ENCODE peak calls at places on chromosome 9, in six cellular contexts. I is HCT116, V is fibroblast of lung, B is HepG2, U is fibroblast of the aortic adventitia, L is astrocyte of the spinal cord. W is an unnamed sample.

GRCh38 chr9:104977580-104977979 is 49.6 kb upstream of the ABCA1 start:
- DNase-seq in B (no peak), U (no peak), V (no peak), I (no peak), L (no peak), W (no peak)

GRCh38 chr9:109950710-109951443 is 170.9 kb downstream of the PALM2AKAP2 start:
- DNase-seq in U (no peak), I (no peak), B (peak), V (no peak), L (no peak), W (no peak)

GRCh38 chr9:74330487-74331214 is 166.5 kb upstream of the RORB start:
- DNase-seq in I (no peak), U (no peak), B (no peak), L (no peak), V (no peak), W (no peak)

GRCh38 chr9:126160067-126160853 is 166.4 kb upstream of the MVB12B start:
- DNase-seq in U (no peak), I (no peak), B (no peak), V (no peak), L (no peak), W (no peak)

GRCh38 chr9:127721391-127721821 is 5.5 kb downstream of the TTC16 start:
- DNase-seq in I (peak), U (no peak), V (no peak), B (no peak), L (no peak), W (no peak)

GRCh38 chr9:89022902-89023301 is 31.6 kb downstream of the S1PR3 start:
- DNase-seq in U (peak), I (no peak), B (no peak), L (peak), V (peak), W (no peak)

GRCh38 chr9:96040591-96041461 is 165.3 kb downstream of the ERCC6L2 start:
- DNase-seq in U (no peak), B (peak), V (peak), I (no peak), L (no peak), W (no peak)

GRCh38 chr9:135070198-135070951 is 17.1 kb upstream of the OLFM1 start:
- DNase-seq in U (no peak), V (no peak), L (no peak), I (no peak), B (no peak), W (no peak)

GRCh38 chr9:21047315-21047714 is 15.9 kb upstream of the HACD4 start:
- DNase-seq in B (no peak), V (peak), U (no peak), L (no peak), I (no peak), W (no peak)

GRCh38 chr9:133731876-133732321 is 6.3 kb downstream of the SARDH start:
- DNase-seq in U (peak), L (no peak), B (peak), I (peak), V (peak), W (peak)

GRCh38 chr9:99181621-99182020 is 40.1 kb downstream of the ALG2 start:
- DNase-seq in L (peak), I (no peak), B (no peak), V (peak), U (peak), W (no peak)

GRCh38 chr9:122331523-122331927 is 39.3 kb upstream of the PTGS1 start:
- DNase-seq in B (no peak), U (no peak), L (no peak), V (peak), I (no peak), W (no peak)

GRCh38 chr9:112762726-112763518 is 12.4 kb downstream of the SNX30 start:
- DNase-seq in B (no peak), U (no peak), I (no peak), L (no peak), V (no peak), W (no peak)

GRCh38 chr9:89984214-89984613 is 379.4 kb downstream of the GADD45G start:
- DNase-seq in L (no peak), I (no peak), B (no peak), U (peak), V (peak), W (no peak)

GRCh38 chr9:122016789-122017188 is 76.3 kb downstream of the TTLL11 start:
- DNase-seq in V (no peak), U (peak), I (no peak), L (no peak), B (no peak), W (no peak)

GRCh38 chr9:26773054-26773453 is 119.5 kb downstream of the CAAP1 start:
- DNase-seq in I (no peak), B (no peak), L (no peak), V (no peak), U (no peak), W (no peak)

GRCh38 chr9:137396227-137396626 is 26.7 kb downstream of the EXD3 start:
- DNase-seq in B (peak), I (no peak), V (peak), L (peak), U (peak), W (no peak)

GRCh38 chr9:125757834-125758233 is 10.7 kb downstream of the PBX3 start:
- DNase-seq in L (no peak), B (no peak), I (no peak), V (no peak), U (no peak), W (no peak)

GRCh38 chr9:121434946-121435345 is 64.7 kb downstream of the GGTA1 start:
- DNase-seq in V (peak), L (peak), B (no peak), U (peak), I (no peak), W (no peak)

GRCh38 chr9:93112864-93113389 is 16.9 kb downstream of the CARD19 start:
- DNase-seq in I (no peak), B (no peak), L (no peak), V (no peak), U (no peak), W (no peak)

GRCh38 chr9:69093471-69094103 is 58.0 kb downstream of the FXN start:
- DNase-seq in V (no peak), B (no peak), I (no peak), L (no peak), U (peak), W (no peak)

GRCh38 chr9:80204054-80204453 is 632.3 kb downstream of the TLE4 start:
- DNase-seq in V (no peak), I (no peak), U (peak), L (no peak), B (no peak), W (no peak)

GRCh38 chr9:122445155-122445749 is 32.5 kb downstream of the OR1J1 start:
- DNase-seq in U (peak), B (no peak), L (peak), V (peak), I (no peak), W (peak)

DNA sequence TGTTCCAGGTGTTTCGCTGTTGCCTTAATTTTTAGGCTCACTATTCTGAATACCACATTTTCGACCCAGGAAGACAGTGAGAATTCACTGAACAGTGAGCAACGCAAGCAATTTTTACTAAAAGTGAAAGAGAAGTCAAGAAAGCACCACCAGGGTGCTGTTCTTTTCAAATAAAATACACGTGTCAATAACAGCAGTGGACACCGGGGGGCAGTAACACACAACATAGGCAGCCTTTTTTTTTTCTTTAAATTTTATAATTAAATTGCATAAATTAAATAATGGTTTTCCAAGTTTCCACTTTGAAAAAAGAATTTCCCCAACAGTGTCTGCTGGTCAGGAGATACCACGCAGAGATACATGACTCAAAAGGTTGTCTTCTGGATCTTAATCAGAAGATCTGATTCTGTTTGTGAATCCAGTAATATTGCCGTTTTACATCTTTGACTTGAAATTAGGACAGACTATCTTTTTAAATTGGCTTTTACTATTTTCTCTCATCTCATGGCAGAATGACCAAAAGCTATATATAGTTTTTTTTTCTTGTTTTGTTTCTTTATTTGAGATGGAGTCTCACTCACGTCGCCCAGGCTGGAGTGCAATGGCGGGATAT is 47.1 kb upstream of the SH3GL2 start:
- DNase-seq in U (peak), V (peak), L (peak), B (peak), I (peak), W (peak)
- TF ChIP-seq CTCF in U (peak), V (peak), L (peak), B (peak), I (peak), W (peak)

GRCh38 chr9:129143461-129143927 is 32.3 kb downstream of the PTPA start:
- DNase-seq in V (peak), I (no peak), B (peak), L (peak), U (peak), W (no peak)
- H3K4me3 ChIP-seq in V (no peak), I (no peak), B (no peak), L (peak), U (peak), W (peak)

GRCh38 chr9:13688990-13689600 is 409.6 kb upstream of the MPDZ start:
- DNase-seq in U (peak), B (no peak), L (peak), I (no peak), V (peak), W (no peak)
- TF ChIP-seq CTCF in U (peak), B (peak), L (peak), I (no peak), V (peak), W (peak)

GRCh38 chr9:12656803-12657202 is 36.4 kb upstream of the TYRP1 start:
- DNase-seq in L (no peak), B (no peak), V (no peak), U (no peak), I (no peak), W (no peak)

GRCh38 chr9:12657233-12657632 is 36.0 kb upstream of the TYRP1 start:
- DNase-seq in I (no peak), L (no peak), B (no peak), U (no peak), V (no peak), W (no peak)

GRCh38 chr9:12658531-12659209 is 34.5 kb upstream of the TYRP1 start:
- DNase-seq in V (no peak), B (no peak), U (no peak), L (no peak), I (no peak), W (no peak)

GRCh38 chr9:12659220-12659619 is 34.0 kb upstream of the TYRP1 start:
- DNase-seq in I (no peak), V (no peak), B (no peak), U (no peak), L (no peak), W (no peak)

GRCh38 chr9:12657998-12658397 is 35.2 kb upstream of the TYRP1 start:
- DNase-seq in V (no peak), I (no peak), U (no peak), B (no peak), L (no peak), W (no peak)
- H3K4me3 ChIP-seq in V (no peak), I (no peak), U (no peak), B (no peak), L (no peak), W (no peak)

DNA sequence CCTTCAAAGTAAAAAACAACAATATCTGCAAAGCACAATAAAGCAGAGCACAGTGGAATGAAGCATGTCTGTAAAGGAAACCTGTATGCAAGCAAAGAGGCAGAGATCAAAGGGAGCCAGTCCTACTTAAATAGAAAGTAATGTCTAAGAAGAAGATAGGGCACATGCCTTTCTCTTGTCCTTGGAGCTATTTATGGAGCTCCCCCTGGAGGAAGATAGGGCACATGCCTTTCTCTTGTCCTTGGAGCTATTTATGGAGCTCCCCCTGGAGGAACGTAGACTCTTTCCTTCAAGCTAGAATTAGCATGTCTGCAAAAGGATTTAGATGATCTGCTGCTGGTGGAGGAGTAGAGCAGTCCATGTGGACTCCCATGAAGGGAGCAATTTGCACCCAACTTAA is 168.1 kb upstream of the RASEF start:
- DNase-seq in U (peak), B (peak), L (no peak), V (no peak), I (peak), W (no peak)
- TF ChIP-seq CTCF in U (peak), B (peak), L (no peak), V (no peak), I (peak), W (peak)